ENCODE peak calls at places on chromosome 22, in seven cellular contexts. N, Z, A, D, C, Y and I are unnamed samples.

GRCh38 chr22:46064236-46064965 is 85.9 kb upstream of the PPARA start:
- DNase-seq in A (no peak), D (peak), Z (no peak), C (no peak), Y (no peak), N (no peak), I (no peak)

GRCh38 chr22:38272373-38273134 is at the start of gene TMEM184B:
- DNase-seq in N (no peak), D (peak), C (peak), Y (no peak), Z (no peak), A (peak), I (no peak)

GRCh38 chr22:46147471-46148267 is 2.7 kb upstream of the PPARA start:
- DNase-seq in Y (peak), C (no peak), N (no peak), A (no peak), Z (no peak), D (no peak), I (peak)

GRCh38 chr22:50577987-50578775 is at the start of gene CPT1B:
- DNase-seq in D (no peak), Z (no peak), A (no peak), N (no peak), C (peak), Y (no peak), I (no peak)

GRCh38 chr22:27101288-27101687 is 443.9 kb downstream of the MIAT start:
- DNase-seq in C (no peak), N (no peak), Y (no peak), A (no peak), Z (no peak), D (no peak), I (no peak)

GRCh38 chr22:17633998-17634323 is 4.6 kb upstream of the BCL2L13 start:
- DNase-seq in A (no peak), Z (no peak), Y (no peak), N (no peak), D (no peak), C (no peak), I (no peak)

GRCh38 chr22:49760280-49760629 is 67.4 kb downstream of the BRD1 start:
- DNase-seq in Z (no peak), Y (no peak), N (peak), A (no peak), D (no peak), C (no peak), I (no peak)

GRCh38 chr22:45450931-45451651 is 37.6 kb downstream of the RIBC2 start:
- DNase-seq in D (no peak), Z (no peak), C (no peak), A (no peak), Y (no peak), N (no peak), I (no peak)

GRCh38 chr22:31206896-31207687 is 5.0 kb upstream of the LIMK2 start:
- DNase-seq in N (no peak), A (no peak), Z (no peak), D (no peak), Y (no peak), C (no peak), I (no peak)

GRCh38 chr22:26499188-26499703 is 13.0 kb downstream of the TFIP11 start:
- DNase-seq in D (no peak), N (no peak), C (no peak), Y (no peak), A (no peak), Z (no peak), I (no peak)

GRCh38 chr22:23889620-23890019 is 4.6 kb upstream of the MIF start:
- DNase-seq in Z (no peak), Y (no peak), C (no peak), A (no peak), D (no peak), N (no peak), I (no peak)

GRCh38 chr22:22928666-22929380 is 41.2 kb downstream of the IGLL5 start:
- DNase-seq in C (peak), N (peak), Y (no peak), D (no peak), Z (no peak), A (no peak), I (no peak)

GRCh38 chr22:22593964-22594656 is 35.0 kb upstream of the PRAME start:
- DNase-seq in Y (peak), A (peak), C (peak), N (no peak), D (peak), Z (peak), I (peak)

GRCh38 chr22:17941501-17942406 is 82.6 kb downstream of the MICAL3 start:
- DNase-seq in Z (no peak), D (no peak), A (no peak), Y (no peak), C (peak), N (no peak), I (no peak)

GRCh38 chr22:29308791-29309262 is 2.4 kb downstream of the GAS2L1 start:
- DNase-seq in N (no peak), Y (no peak), A (no peak), C (no peak), D (peak), Z (no peak), I (no peak)

GRCh38 chr22:42316988-42317387 is 46.5 kb upstream of the TCF20 start:
- DNase-seq in Y (no peak), N (no peak), C (peak), A (no peak), D (no peak), Z (no peak), I (no peak)
- TF ChIP-seq SIN3A in Y (no peak), N (no peak), C (no peak), A (no peak), D (no peak), Z (no peak), I (no peak)

DNA sequence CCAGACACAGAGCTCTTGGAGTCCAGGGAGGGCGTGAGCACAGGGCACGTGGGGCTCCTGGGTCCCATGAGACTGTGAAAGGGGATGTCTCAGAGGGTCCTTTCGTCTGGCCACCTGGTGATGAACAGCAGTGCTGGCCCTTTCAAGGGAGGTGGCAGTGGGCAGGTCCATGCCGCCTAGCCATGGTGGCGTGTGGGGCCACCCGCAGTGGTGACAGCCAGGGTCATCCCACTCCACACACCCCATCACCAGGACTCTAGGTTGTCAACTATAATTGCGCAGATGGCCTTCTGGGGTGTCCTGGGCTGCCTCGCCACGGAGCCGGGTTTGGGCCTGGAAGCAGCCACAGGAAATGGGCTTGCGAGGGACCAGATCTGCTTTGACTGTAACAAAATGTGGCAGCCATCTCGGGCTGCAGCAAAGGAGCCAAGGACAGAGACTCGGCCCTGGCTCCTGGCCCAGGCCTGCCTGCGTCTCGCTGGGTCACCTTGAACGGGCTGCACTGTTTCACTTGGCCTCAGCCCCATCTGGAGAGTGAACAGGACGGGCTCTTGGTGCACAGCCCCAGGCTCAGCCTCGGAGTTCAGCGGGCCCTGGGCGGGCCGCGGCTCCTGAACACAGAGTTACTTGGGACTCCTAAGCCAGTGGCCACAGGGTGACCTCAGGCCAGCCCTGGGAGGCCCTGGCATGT is 1350.5 kb downstream of the BRD1 start:
- DNase-seq in N (no peak), C (no peak), A (no peak), D (no peak), Z (no peak), Y (no peak), I (no peak)
- TF ChIP-seq SIN3A in N (no peak), C (no peak), A (no peak), D (no peak), Z (no peak), Y (no peak), I (no peak)

GRCh38 chr22:20811171-20811570 is 37.3 kb downstream of the SERPIND1 start:
- DNase-seq in D (no peak), Y (no peak), Z (no peak), C (no peak), N (no peak), A (no peak), I (no peak)

GRCh38 chr22:20811971-20812660 is 38.2 kb downstream of the SERPIND1 start:
- DNase-seq in Y (no peak), C (no peak), N (no peak), A (no peak), D (no peak), Z (no peak), I (no peak)

GRCh38 chr22:20808844-20809243 is 34.9 kb downstream of the SERPIND1 start:
- DNase-seq in Z (no peak), Y (no peak), D (no peak), C (no peak), N (no peak), A (no peak), I (no peak)

GRCh38 chr22:20809538-20810185 is 35.7 kb downstream of the SERPIND1 start:
- DNase-seq in Z (no peak), A (no peak), C (no peak), D (no peak), Y (no peak), N (no peak), I (no peak)

GRCh38 chr22:20810645-20811044 is 36.7 kb downstream of the SERPIND1 start:
- DNase-seq in N (no peak), Y (no peak), Z (no peak), A (no peak), C (no peak), D (no peak), I (no peak)
- TF ChIP-seq SIN3A in N (no peak), Y (no peak), Z (no peak), A (no peak), C (no peak), D (no peak), I (no peak)

GRCh38 chr22:40648386-40648785 is 11.9 kb upstream of the MRTFA start:
- DNase-seq in Z (no peak), A (no peak), N (no peak), D (no peak), Y (no peak), C (no peak), I (no peak)
- TF ChIP-seq SIN3A in Z (no peak), A (no peak), N (no peak), D (no peak), Y (no peak), C (no peak), I (no peak)

DNA sequence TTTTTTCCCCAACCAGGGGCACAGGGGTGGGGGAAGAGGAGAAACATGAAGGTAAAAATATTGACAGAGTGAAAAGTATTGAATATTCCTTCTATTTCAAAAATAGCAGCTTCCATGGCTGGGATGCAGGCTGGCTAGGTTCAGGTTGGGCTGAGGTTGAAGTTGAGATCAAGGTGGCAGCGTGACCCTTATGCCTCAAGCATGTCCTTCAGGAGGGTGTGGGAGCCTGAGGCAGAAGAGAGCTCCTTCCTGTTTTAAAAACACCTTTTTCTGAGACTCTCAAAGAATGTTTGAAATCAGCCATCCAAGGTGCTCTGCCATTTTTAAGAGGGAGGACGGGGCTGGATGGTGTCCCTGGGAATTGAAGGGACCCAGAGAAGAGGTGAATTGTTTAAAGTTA is 29.5 kb downstream of the TIMP3 start:
- DNase-seq in D (no peak), Y (no peak), Z (no peak), N (no peak), C (no peak), A (no peak), I (no peak)
- TF ChIP-seq SIN3A in D (no peak), Y (no peak), Z (no peak), N (no peak), C (no peak), A (no peak), I (no peak)